ENCODE peak calls at places on chromosomes 4 and X, in nine cellular contexts. C is astrocyte, T is DND-41, O is GM23248, U is neural progenitor cell, H is K562, W is HCT116, Q is fibroblast of lung, N is PC-3. G is an unnamed sample.

GRCh38 chr4:178198691-178199090 is 756.5 kb upstream of the AGA start:
- DNase-seq in C (peak; percentile 74), T (no peak), O (no peak), U (no peak), H (no peak), W (no peak), Q (peak; percentile 74), N (no peak), G (no peak)

GRCh38 chrX:103817502-103817901 is 14.6 kb downstream of the RAB9B start:
- DNase-seq in C (no peak), T (peak; percentile 15), O (peak; percentile 24), U (peak; percentile 69), H (peak; percentile 38), W (peak; percentile 15), Q (no peak), N (peak; percentile 87), G (no peak)

GRCh38 chr4:150598906-150599305 is 17.0 kb downstream of the MAB21L2 start:
- DNase-seq in C (no peak), T (no peak), O (peak; percentile 50), U (no peak), H (no peak), W (no peak), Q (no peak), N (no peak), G (no peak)

GRCh38 chr4:13523105-13523477 is 21.2 kb downstream of the NKX3-2 start:
- DNase-seq in C (no peak), T (no peak), O (no peak), U (no peak), H (no peak), W (no peak), Q (no peak), N (no peak), G (no peak)

GRCh38 chrX:9286234-9286633 is 178.6 kb upstream of the TBL1X start:
- DNase-seq in C (no peak), T (no peak), O (no peak), U (no peak), H (no peak), W (no peak), Q (no peak), N (no peak), G (no peak)

GRCh38 chr4:163858515-163858914 is 364.0 kb downstream of the TMA16 start:
- DNase-seq in C (no peak), T (no peak), O (no peak), U (no peak), H (no peak), W (no peak), Q (no peak), N (no peak), G (no peak)

GRCh38 chrX:17633546-17633945 is 103.7 kb upstream of the SCML1 start:
- DNase-seq in C (no peak), T (no peak), O (no peak), U (no peak), H (no peak), W (no peak), Q (no peak), N (no peak), G (no peak)

GRCh38 chrX:40098264-40099045 is 697 bp upstream of the BCOR start:
- DNase-seq in C (no peak), T (peak; percentile 75), O (peak; percentile 71), U (peak; percentile 85), H (peak; percentile 31), W (no peak), Q (peak; percentile 56), N (peak; percentile 51), G (peak; percentile 47)

GRCh38 chr4:109510687-109511086 is 49.4 kb upstream of the MCUB start:
- DNase-seq in C (no peak), T (no peak), O (no peak), U (no peak), H (no peak), W (no peak), Q (no peak), N (no peak), G (no peak)

GRCh38 chr4:88592600-88593448 is 544 bp downstream of the HERC3 start:
- DNase-seq in C (peak; percentile 70), T (peak; percentile 75), O (peak; percentile 93), U (peak; percentile 78), H (peak; percentile 92), W (peak; percentile 48), Q (peak; percentile 82), N (peak; percentile 83), G (peak; percentile 98)

GRCh38 chr4:1576961-1577814 is 106.9 kb downstream of the FAM53A start:
- DNase-seq in C (no peak), T (no peak), O (no peak), U (peak; percentile 42), H (no peak), W (no peak), Q (no peak), N (no peak), G (no peak)

GRCh38 chrX:136255543-136255942 is 4.3 kb upstream of the MAP7D3 start:
- DNase-seq in C (no peak), T (no peak), O (peak; percentile 6), U (no peak), H (no peak), W (no peak), Q (no peak), N (no peak), G (no peak)

GRCh38 chrX:136246201-136246600 is 5.0 kb downstream of the MAP7D3 start:
- DNase-seq in C (no peak), T (no peak), O (no peak), U (no peak), H (no peak), W (no peak), Q (no peak), N (peak; percentile 65), G (no peak)

GRCh38 chrX:136251042-136251991 is at the start of gene MAP7D3:
- DNase-seq in C (no peak), T (peak; percentile 69), O (peak; percentile 80), U (peak; percentile 86), H (peak; percentile 86), W (peak; percentile 16), Q (peak; percentile 35), N (no peak), G (peak; percentile 57)

GRCh38 chrX:136250191-136251041 is 784 bp downstream of the MAP7D3 start:
- DNase-seq in C (no peak), T (peak; percentile 17), O (peak; percentile 59), U (peak; percentile 60), H (no peak), W (no peak), Q (peak; percentile 37), N (no peak), G (no peak)
- H3K9ac ChIP-seq in C (peak overlapping the region; percentile 86), T (peak overlapping the region; percentile 77), O (peak overlapping the region; percentile 87), U (no peak overlapping the region), H (peak overlapping the region; percentile 92), W (peak overlapping the region; percentile 75), Q (peak overlapping the region; percentile 78), N (no peak overlapping the region), G (peak overlapping the region; percentile 63)

DNA sequence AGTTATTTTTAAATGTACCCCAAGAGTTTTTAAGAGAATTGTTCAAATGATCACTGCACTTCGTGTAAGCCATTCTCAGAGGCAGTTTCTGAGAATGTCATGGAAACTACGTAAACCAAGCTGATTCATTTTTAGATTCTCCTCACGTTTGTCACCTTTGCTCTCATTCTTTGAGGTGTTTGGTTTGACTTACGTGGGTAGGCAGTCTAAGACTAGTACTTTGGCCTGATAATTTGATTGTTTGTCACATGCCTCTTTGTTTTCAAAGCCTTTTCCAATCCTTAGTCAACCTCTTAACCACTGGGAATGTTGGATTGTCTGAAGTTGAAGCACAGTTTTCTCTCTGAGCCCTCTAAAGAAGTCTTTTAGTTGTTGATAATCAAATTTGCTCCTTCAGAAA is 10.5 kb downstream of the SEPTIN11 start:
- DNase-seq in C (peak; percentile 78), T (no peak), O (peak; percentile 49), U (no peak), H (no peak), W (no peak), Q (peak; percentile 78), N (no peak), G (no peak)
- H4K20me1 ChIP-seq in C (peaks cover 85% of the 10 kb centered on the region), T (no peaks in the 10 kb centered on the region), O (peaks cover 42% of the 10 kb centered on the region), U (peaks cover 52% of the 10 kb centered on the region), H (peaks cover 4% of the 10 kb centered on the region), W (no peaks in the 10 kb centered on the region), Q (peaks cover 6% of the 10 kb centered on the region), N (peaks cover 4% of the 10 kb centered on the region), G (no peaks in the 10 kb centered on the region)

DNA sequence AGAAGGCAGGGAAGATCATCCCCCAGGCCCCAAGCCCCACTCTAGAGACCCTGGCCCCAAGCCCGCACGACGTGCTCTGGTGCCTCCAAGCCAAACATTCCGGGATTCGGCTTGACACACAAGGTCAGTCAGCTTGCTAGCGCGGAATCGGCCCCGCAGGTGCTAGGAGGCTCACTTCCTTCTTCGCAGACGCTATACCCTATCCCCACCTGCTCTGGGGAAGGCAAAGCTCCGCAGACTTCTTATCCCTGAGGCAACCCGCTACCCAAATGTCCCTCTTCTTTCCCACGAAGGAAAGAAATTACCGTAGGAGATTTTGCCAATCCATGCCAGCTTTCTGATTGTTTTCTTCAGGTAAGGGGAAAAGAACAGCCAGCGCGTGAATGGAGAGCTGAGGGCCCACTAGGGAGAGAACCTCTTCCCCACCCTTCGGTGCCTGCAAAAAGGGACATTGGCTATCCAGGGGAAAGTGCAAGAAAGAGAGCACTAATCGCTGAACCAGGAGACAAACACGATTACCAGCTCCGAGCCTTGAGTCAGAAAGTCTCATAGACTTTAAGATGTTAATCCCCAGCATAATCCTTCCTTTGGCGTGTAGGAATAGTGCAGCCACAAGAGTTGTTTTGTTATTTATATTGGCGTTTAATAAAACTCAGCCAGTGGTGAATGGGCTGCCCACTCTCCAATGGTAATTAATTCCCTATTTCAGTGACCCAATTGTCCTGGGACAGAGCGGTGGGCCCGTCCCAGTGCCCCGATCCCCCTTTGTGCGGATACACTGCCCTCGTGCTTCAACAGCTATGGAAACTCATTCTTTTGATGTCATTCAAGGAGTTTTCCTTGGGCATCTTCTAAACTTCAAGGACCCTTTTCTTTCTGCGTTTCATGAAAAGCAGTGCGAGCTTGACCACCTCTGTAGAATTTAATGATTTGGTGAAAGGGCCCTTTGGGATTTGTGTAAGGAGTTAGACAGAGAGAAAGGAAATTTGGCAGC is 5.4 kb upstream of the NEUROG2 start:
- DNase-seq in C (no peak), T (no peak), O (no peak), U (peak; percentile 90), H (no peak), W (no peak), Q (no peak), N (no peak), G (no peak)
- TF ChIP-seq EZH2 in C (peak; percentile 86), T (no peak), O (peak; percentile 49), U (no peak), H (no peak), W (no peak), Q (peak; percentile 71), N (no peak), G (peak; percentile 53)

DNA sequence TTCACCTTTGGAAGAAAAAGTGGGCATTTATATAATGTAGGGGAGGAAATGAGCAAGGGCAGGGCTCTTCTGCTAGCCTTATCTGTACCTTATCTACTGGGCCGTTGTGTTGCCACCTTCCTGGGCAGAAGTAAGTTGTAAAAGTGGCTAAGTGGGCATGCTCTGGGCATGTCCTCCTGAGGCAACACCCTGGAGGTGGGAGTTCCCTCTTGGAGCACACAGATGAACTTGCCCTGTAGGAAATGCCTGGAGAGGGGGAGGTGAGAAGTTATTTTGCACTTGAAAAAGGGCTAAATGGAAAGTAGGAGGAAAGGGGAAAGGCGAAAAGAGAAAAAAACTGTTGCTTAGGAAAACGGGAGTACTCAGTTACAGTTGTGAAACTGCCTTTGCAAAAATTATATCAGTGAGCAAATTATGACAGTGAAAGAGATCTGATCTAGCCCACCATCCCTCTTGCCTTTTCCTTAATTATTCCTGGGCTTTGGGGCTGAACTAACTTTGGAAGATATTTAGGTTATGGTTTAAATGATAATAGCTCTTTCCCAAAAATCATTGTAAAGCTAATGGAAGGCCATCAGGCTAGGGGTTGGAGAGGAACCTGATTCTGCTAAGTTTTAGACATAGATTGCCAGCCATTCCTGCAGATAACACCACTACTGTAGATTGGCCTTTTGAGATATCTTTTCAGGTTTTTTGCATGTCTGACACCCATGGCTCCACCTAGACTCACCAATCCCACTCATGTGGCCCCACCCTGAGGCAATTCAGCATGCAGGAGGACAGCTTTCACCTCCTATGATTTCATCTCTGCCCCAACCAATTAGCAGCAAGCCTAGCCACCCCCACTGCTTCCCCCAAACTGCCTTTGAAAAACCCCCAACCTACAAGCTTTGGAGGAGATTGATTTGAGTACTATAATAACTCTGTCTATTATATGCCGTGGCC is 20.5 kb upstream of the ZNF81 start:
- DNase-seq in C (no peak), T (no peak), O (peak; percentile 4), U (no peak), H (no peak), W (no peak), Q (peak; percentile 9), N (no peak), G (peak; percentile 40)
- H3K9ac ChIP-seq in C (no peak overlapping the region), T (no peak overlapping the region), O (no peak overlapping the region), U (no peak overlapping the region), H (no peak overlapping the region), W (no peak overlapping the region), Q (no peak overlapping the region), N (no peak overlapping the region), G (no peak overlapping the region)

G was measured in mammary epithelial cell.